ENCODE peak calls at places on chromosomes 6 and 20, in seven cellular contexts. G, M, D, K, L, N and I are unnamed samples.

GRCh38 chr20:56885521-56885920 is 256.4 kb downstream of the TFAP2C start:
- DNase-seq in G (no peak), L (no peak), D (no peak), N (no peak), M (no peak), K (no peak), I (no peak)

GRCh38 chr6:42269553-42269952 is 51.9 kb upstream of the MRPS10 start:
- DNase-seq in N (peak), D (no peak), G (no peak), K (no peak), M (no peak), L (no peak), I (no peak)

GRCh38 chr6:110485461-110485860 is 9.0 kb upstream of the SLC22A16 start:
- DNase-seq in L (no peak), N (no peak), K (no peak), D (no peak), M (no peak), G (no peak), I (no peak)

GRCh38 chr6:159116343-159116742 is 52.9 kb upstream of the FNDC1 start:
- DNase-seq in L (no peak), D (no peak), N (no peak), M (no peak), G (no peak), K (no peak), I (no peak)

GRCh38 chr20:23316626-23317025 is 34.0 kb upstream of the NXT1 start:
- DNase-seq in G (no peak), N (no peak), L (no peak), D (no peak), K (no peak), M (no peak), I (no peak)

GRCh38 chr20:5095454-5095853 is 24.3 kb downstream of the PCNA start:
- DNase-seq in N (no peak), G (no peak), D (no peak), L (no peak), K (no peak), M (no peak), I (no peak)

GRCh38 chr20:52785678-52786077 is 186.5 kb upstream of the TSHZ2 start:
- DNase-seq in N (no peak), K (no peak), M (no peak), D (no peak), G (no peak), L (no peak), I (no peak)

GRCh38 chr6:33716379-33716778 is 4.9 kb upstream of the UQCC2 start:
- DNase-seq in N (no peak), D (peak), L (no peak), K (no peak), M (no peak), G (no peak), I (peak)

GRCh38 chr20:21184810-21185209 is 58.9 kb downstream of the KIZ start:
- DNase-seq in L (no peak), G (no peak), M (peak), K (no peak), D (no peak), N (no peak), I (no peak)

GRCh38 chr6:113634352-113635163 is 222.6 kb upstream of the MARCKS start:
- DNase-seq in K (no peak), G (no peak), L (no peak), N (peak), D (no peak), M (no peak), I (no peak)

GRCh38 chr20:20489623-20490341 is 121.9 kb downstream of the INSM1 start:
- DNase-seq in L (no peak), N (no peak), D (no peak), K (no peak), M (no peak), G (no peak), I (no peak)

GRCh38 chr6:33785766-33786165 is 3.2 kb downstream of the LEMD2 start:
- DNase-seq in N (no peak), G (no peak), M (no peak), K (no peak), L (no peak), D (no peak), I (no peak)

GRCh38 chr20:59940956-59941294 is 736 bp downstream of the FAM217B start:
- DNase-seq in G (no peak), N (no peak), M (no peak), K (no peak), L (no peak), D (no peak), I (no peak)

GRCh38 chr6:45371924-45372582 is 5.7 kb downstream of the SUPT3H start:
- DNase-seq in L (no peak), G (no peak), M (no peak), D (no peak), K (no peak), N (no peak), I (no peak)

GRCh38 chr20:38195041-38195504 is 30.0 kb upstream of the TGM2 start:
- DNase-seq in L (no peak), K (no peak), N (no peak), D (no peak), G (no peak), M (no peak), I (no peak)

GRCh38 chr20:12591949-12592470 is 416.8 kb upstream of the SPTLC3 start:
- DNase-seq in G (no peak), N (no peak), M (no peak), D (no peak), K (no peak), L (no peak), I (no peak)

GRCh38 chr6:85483041-85483700 is 33.3 kb downstream of the NT5E start:
- DNase-seq in M (peak), D (no peak), L (peak), G (peak), N (no peak), K (peak), I (no peak)

GRCh38 chr20:36030143-36030542 is 61.8 kb downstream of the CNBD2 start:
- DNase-seq in K (no peak), L (no peak), D (no peak), G (no peak), M (no peak), N (no peak), I (no peak)

GRCh38 chr6:26295691-26296555 is 69.1 kb upstream of the BTN3A2 start:
- DNase-seq in D (peak), G (no peak), M (peak), K (peak), L (no peak), N (no peak), I (peak)

GRCh38 chr6:122692807-122693580 is 82.8 kb downstream of the PKIB start:
- DNase-seq in G (no peak), K (no peak), M (no peak), N (no peak), D (no peak), L (no peak), I (no peak)

GRCh38 chr6:144857086-144857485 is 572.0 kb downstream of the UTRN start:
- DNase-seq in L (no peak), M (no peak), G (no peak), D (no peak), K (no peak), N (no peak), I (no peak)

GRCh38 chr6:20463396-20463795 is 61.7 kb downstream of the E2F3 start:
- DNase-seq in L (no peak), M (no peak), N (peak), G (no peak), D (no peak), K (no peak), I (no peak)

GRCh38 chr20:40952231-40952630 is 76.4 kb upstream of the TOP1 start:
- DNase-seq in K (no peak), M (no peak), G (no peak), N (no peak), L (no peak), D (no peak), I (no peak)

GRCh38 chr6:156348376-156348775 is 428.8 kb upstream of the ARID1B start:
- DNase-seq in M (no peak), D (no peak), L (no peak), K (no peak), N (no peak), G (no peak), I (no peak)

GRCh38 chr6:105855433-105855832 is 230.7 kb upstream of the PRDM1 start:
- DNase-seq in M (no peak), D (no peak), K (no peak), G (no peak), L (no peak), N (no peak), I (no peak)

GRCh38 chr20:38001173-38001875 is 31.9 kb downstream of the TTI1 start:
- DNase-seq in G (no peak), N (no peak), D (no peak), L (no peak), K (no peak), M (no peak), I (no peak)

GRCh38 chr6:54847799-54848597 is 1.4 kb downstream of the FAM83B start:
- DNase-seq in G (no peak), L (no peak), D (peak), K (no peak), M (no peak), N (no peak), I (no peak)

GRCh38 chr6:166739655-166740318 is 112.7 kb upstream of the RPS6KA2 start:
- DNase-seq in K (no peak), D (no peak), N (no peak), G (no peak), M (no peak), L (no peak), I (no peak)

GRCh38 chr6:154316131-154316530 is 40.5 kb downstream of the IPCEF1 start:
- DNase-seq in L (no peak), D (no peak), K (no peak), N (no peak), M (no peak), G (no peak), I (no peak)

GRCh38 chr6:16676978-16677377 is 84.3 kb downstream of the ATXN1 start:
- DNase-seq in D (peak), G (no peak), K (no peak), M (peak), N (no peak), L (no peak), I (peak)

GRCh38 chr6:157079277-157079676 is 244.0 kb downstream of the TMEM242 start:
- DNase-seq in K (no peak), D (no peak), N (no peak), M (no peak), L (no peak), G (no peak), I (no peak)

DNA sequence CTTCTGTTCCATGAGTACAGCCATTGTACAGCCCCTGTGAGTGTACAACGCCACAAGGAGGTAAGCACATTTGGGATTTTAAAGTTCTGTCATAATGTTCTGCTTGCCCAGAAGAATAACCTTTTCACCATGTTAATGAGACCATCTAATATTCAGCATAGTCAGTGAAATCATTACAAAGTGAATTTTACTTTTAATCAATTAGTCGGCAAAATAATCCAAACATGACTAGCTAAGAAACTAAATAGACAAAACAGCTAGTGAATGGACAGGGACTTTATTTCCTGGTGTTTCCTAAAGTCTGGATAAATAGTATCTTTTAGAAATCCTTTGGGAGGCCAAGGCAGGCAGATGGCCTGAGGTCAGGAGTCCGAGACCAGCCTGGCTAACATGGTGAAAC is 69.0 kb upstream of the NRSN1 start:
- DNase-seq in N (no peak), D (no peak), G (no peak), M (no peak), K (no peak), L (no peak), I (no peak)
- TF ChIP-seq JUND in N (no peak), D (no peak), G (no peak), M (no peak), K (no peak), L (no peak), I (no peak)

GRCh38 chr20:63486300-63486855 is 12.5 kb downstream of the EEF1A2 start:
- DNase-seq in K (no peak), L (no peak), M (no peak), G (no peak), D (no peak), N (no peak), I (no peak)

GRCh38 chr20:63487116-63487764 is 11.6 kb downstream of the EEF1A2 start:
- DNase-seq in M (no peak), D (no peak), L (no peak), G (no peak), K (no peak), N (no peak), I (no peak)

GRCh38 chr20:63487781-63488241 is 11.1 kb downstream of the EEF1A2 start:
- DNase-seq in D (no peak), N (no peak), K (no peak), G (no peak), M (no peak), L (no peak), I (no peak)

GRCh38 chr20:63490416-63490815 is 8.5 kb downstream of the EEF1A2 start:
- DNase-seq in M (peak), D (no peak), G (no peak), N (no peak), K (no peak), L (peak), I (no peak)

DNA sequence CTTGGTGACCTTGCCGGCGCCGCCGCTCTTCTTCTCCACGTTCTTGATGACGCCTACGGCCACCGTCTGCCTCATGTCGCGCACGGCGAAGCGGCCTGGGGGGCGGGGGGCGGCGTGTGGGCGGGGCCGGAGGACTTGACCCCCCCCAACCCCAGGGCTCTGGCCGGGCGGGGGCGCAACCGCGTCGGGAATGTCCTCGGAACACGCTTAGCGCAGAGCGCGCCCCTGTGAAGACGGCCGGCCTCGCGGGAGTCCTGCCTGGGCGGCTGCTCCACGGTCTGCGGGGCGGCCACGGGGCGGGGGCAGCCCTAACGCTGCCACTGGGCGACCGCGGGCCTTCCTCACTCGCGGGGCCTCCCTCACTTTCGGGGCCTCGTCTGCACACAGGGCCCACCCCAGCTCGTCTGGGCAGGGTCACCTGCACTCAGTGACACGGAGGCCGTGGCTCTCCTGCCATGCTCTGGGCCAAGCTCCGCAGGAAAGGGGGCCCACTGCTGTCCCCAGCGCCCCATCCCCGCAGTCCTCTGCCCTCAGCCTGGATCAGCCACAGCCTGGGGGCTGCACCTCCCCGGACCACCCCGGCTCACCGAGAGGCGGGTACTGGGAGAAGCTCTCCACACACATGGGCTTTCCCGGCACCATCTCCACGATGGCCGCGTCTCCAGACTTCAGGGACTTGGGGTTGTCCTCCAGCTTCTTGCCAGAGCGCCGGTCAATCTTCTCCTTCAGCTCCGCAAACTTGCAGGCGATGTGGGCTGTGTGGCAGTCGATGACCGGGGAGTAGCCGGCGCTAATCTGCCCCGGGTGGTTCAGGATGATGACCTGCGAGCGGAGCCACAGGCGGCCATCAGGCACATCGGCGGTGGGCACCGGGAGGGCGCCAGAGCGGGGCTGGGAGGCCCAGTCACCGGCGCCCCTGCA is 10.3 kb downstream of the EEF1A2 start:
- DNase-seq in G (no peak), M (no peak), K (no peak), D (no peak), L (no peak), N (no peak), I (no peak)
- TF ChIP-seq JUND in G (no peak), M (no peak), K (no peak), D (no peak), L (no peak), N (no peak), I (no peak)

GRCh38 chr6:162887981-162888689 is 160.4 kb downstream of the PACRG start:
- DNase-seq in M (no peak), L (no peak), D (no peak), G (no peak), K (no peak), N (no peak), I (no peak)
- TF ChIP-seq JUND in M (no peak), L (no peak), D (no peak), G (no peak), K (no peak), N (no peak), I (no peak)

DNA sequence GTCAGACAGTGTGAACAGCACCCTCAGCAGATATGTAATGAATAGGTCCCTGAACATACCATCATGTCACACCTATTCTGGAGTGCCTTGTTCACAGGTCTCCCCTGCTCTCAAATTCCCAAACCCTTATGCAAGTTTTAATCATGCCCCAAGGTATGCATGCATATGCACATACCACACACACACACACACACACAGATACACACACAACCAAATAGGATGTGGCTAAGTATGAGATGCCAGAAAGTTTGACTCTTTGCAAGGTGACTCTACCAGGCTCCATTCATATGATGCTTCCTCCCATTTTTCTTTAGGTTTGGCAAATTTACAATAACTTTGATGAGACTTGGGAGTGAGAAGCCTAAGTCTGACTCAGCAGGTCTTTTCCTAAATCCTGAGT is 243.8 kb upstream of the IRAK1BP1 start:
- DNase-seq in L (no peak), N (no peak), M (no peak), K (no peak), D (no peak), G (no peak), I (no peak)
- TF ChIP-seq JUND in L (no peak), N (no peak), M (no peak), K (no peak), D (no peak), G (no peak), I (no peak)

GRCh38 chr6:151279891-151280290 is 40.1 kb downstream of the AKAP12 start:
- DNase-seq in N (no peak), M (no peak), L (no peak), G (no peak), D (no peak), K (no peak), I (no peak)
- TF ChIP-seq JUND in N (no peak), M (no peak), L (no peak), G (no peak), D (no peak), K (no peak), I (no peak)